ENCODE peak calls at places on chromosomes 12 and 14, in five cellular contexts. One of them, this sample, is unnamed.

GRCh38 chr12:111314949-111315539 is 53.9 kb downstream of the PHETA1 start:
- DNase-seq in GM12891: no peak
- DNase-seq in heart left ventricle: no peak
- DNase-seq in activated CD8-positive, alpha-beta memory T cell treated with anti-CD3 and anti-CD28 coated beads for 48 hours: no peak
- DNase-seq in kidney glomerular epithelial cell: no peak
- DNase-seq in this sample: no peak

GRCh38 chr12:6662602-6662905 is 365 bp downstream of the ING4 start:
- DNase-seq in kidney glomerular epithelial cell: no peak
- DNase-seq in GM12891: peak; percentile 52
- DNase-seq in heart left ventricle: no peak
- DNase-seq in activated CD8-positive, alpha-beta memory T cell treated with anti-CD3 and anti-CD28 coated beads for 48 hours: no peak
- DNase-seq in this sample: no peak

GRCh38 chr14:24429395-24430142 is at the start of the genes CBLN3 and KHNYN:
- DNase-seq in heart left ventricle: peak; percentile 94
- DNase-seq in kidney glomerular epithelial cell: peak; percentile 79
- DNase-seq in GM12891: peak; percentile 98
- DNase-seq in activated CD8-positive, alpha-beta memory T cell treated with anti-CD3 and anti-CD28 coated beads for 48 hours: peak; percentile 70
- DNase-seq in this sample: peak; percentile 86

GRCh38 chr14:89290813-89291212 is 126.2 kb downstream of the FOXN3 start:
- DNase-seq in activated CD8-positive, alpha-beta memory T cell treated with anti-CD3 and anti-CD28 coated beads for 48 hours: no peak
- DNase-seq in GM12891: no peak
- DNase-seq in heart left ventricle: no peak
- DNase-seq in kidney glomerular epithelial cell: no peak
- DNase-seq in this sample: no peak

GRCh38 chr14:57883061-57883460 is 17.2 kb upstream of the SLC35F4 start:
- DNase-seq in kidney glomerular epithelial cell: no peak
- DNase-seq in heart left ventricle: no peak
- DNase-seq in GM12891: no peak
- DNase-seq in activated CD8-positive, alpha-beta memory T cell treated with anti-CD3 and anti-CD28 coated beads for 48 hours: no peak
- DNase-seq in this sample: no peak

GRCh38 chr14:35883677-35884293 is 57.6 kb downstream of the BRMS1L start:
- DNase-seq in GM12891: no peak
- DNase-seq in kidney glomerular epithelial cell: no peak
- DNase-seq in heart left ventricle: no peak
- DNase-seq in activated CD8-positive, alpha-beta memory T cell treated with anti-CD3 and anti-CD28 coated beads for 48 hours: no peak
- DNase-seq in this sample: no peak

GRCh38 chr12:29743801-29744200 is 39.9 kb downstream of the TMTC1 start:
- DNase-seq in heart left ventricle: no peak
- DNase-seq in GM12891: no peak
- DNase-seq in activated CD8-positive, alpha-beta memory T cell treated with anti-CD3 and anti-CD28 coated beads for 48 hours: no peak
- DNase-seq in kidney glomerular epithelial cell: no peak
- DNase-seq in this sample: peak; percentile 52

GRCh38 chr14:32417956-32418552 is 89.0 kb downstream of the AKAP6 start:
- DNase-seq in kidney glomerular epithelial cell: peak; percentile 98
- DNase-seq in activated CD8-positive, alpha-beta memory T cell treated with anti-CD3 and anti-CD28 coated beads for 48 hours: no peak
- DNase-seq in heart left ventricle: peak; percentile 62
- DNase-seq in GM12891: no peak
- DNase-seq in this sample: peak; percentile 11

GRCh38 chr12:52867636-52868035 is 18.8 kb upstream of the KRT78 start:
- DNase-seq in activated CD8-positive, alpha-beta memory T cell treated with anti-CD3 and anti-CD28 coated beads for 48 hours: no peak
- DNase-seq in GM12891: no peak
- DNase-seq in kidney glomerular epithelial cell: no peak
- DNase-seq in heart left ventricle: peak; percentile 62
- DNase-seq in this sample: no peak

GRCh38 chr12:42780671-42781070 is 191.1 kb upstream of the PRICKLE1 start:
- DNase-seq in heart left ventricle: no peak
- DNase-seq in GM12891: no peak
- DNase-seq in kidney glomerular epithelial cell: no peak
- DNase-seq in activated CD8-positive, alpha-beta memory T cell treated with anti-CD3 and anti-CD28 coated beads for 48 hours: no peak
- DNase-seq in this sample: no peak

GRCh38 chr12:70798016-70798768 is 122.3 kb downstream of the PTPRR start:
- DNase-seq in activated CD8-positive, alpha-beta memory T cell treated with anti-CD3 and anti-CD28 coated beads for 48 hours: no peak
- DNase-seq in GM12891: no peak
- DNase-seq in kidney glomerular epithelial cell: no peak
- DNase-seq in heart left ventricle: no peak
- DNase-seq in this sample: no peak

GRCh38 chr14:28653521-28653920 is 113.1 kb upstream of the FOXG1 start:
- DNase-seq in GM12891: no peak
- DNase-seq in heart left ventricle: no peak
- DNase-seq in kidney glomerular epithelial cell: no peak
- DNase-seq in activated CD8-positive, alpha-beta memory T cell treated with anti-CD3 and anti-CD28 coated beads for 48 hours: no peak
- DNase-seq in this sample: no peak

GRCh38 chr14:61547186-61548121 is 147.9 kb upstream of the HIF1A start:
- DNase-seq in GM12891: no peak
- DNase-seq in heart left ventricle: peak; percentile 40
- DNase-seq in activated CD8-positive, alpha-beta memory T cell treated with anti-CD3 and anti-CD28 coated beads for 48 hours: no peak
- DNase-seq in kidney glomerular epithelial cell: peak; percentile 69
- DNase-seq in this sample: no peak

This sample was measured in SW 1271.